ENCODE peak calls at places on chromosomes 12 and 14, in five cellular contexts. J, Z, K, Y and O are unnamed samples.

GRCh38 chr12:113302925-113303640 is 31.8 kb downstream of the SLC8B1 start:
- DNase-seq in J (peak), K (no peak), Y (no peak), Z (no peak), O (no peak)

GRCh38 chr12:123085730-123086487 is 65.0 kb downstream of the PITPNM2 start:
- DNase-seq in Z (no peak), K (peak), J (no peak), Y (no peak), O (peak)

GRCh38 chr14:104139460-104140212 is 1.2 kb downstream of the KIF26A start:
- DNase-seq in Z (no peak), K (no peak), J (no peak), Y (peak), O (no peak)

GRCh38 chr12:20716037-20716436 is 20.9 kb downstream of the SLCO1C1 start:
- DNase-seq in K (no peak), Z (peak), Y (peak), J (no peak), O (no peak)

GRCh38 chr14:102795060-102795925 is 18.0 kb downstream of the TRAF3 start:
- DNase-seq in J (no peak), Y (no peak), Z (no peak), K (peak), O (peak)

GRCh38 chr12:131869871-131870418 is 24.5 kb upstream of the ULK1 start:
- DNase-seq in K (peak), Z (no peak), Y (no peak), J (no peak), O (peak)

GRCh38 chr12:18782827-18783226 is 44.9 kb downstream of the CAPZA3 start:
- DNase-seq in K (no peak), J (no peak), Y (no peak), Z (no peak), O (no peak)

GRCh38 chr12:49274396-49275069 is 9.7 kb downstream of the TUBA1C start:
- DNase-seq in Y (no peak), K (peak), Z (no peak), J (no peak), O (no peak)

GRCh38 chr12:96258451-96258933 is 64.3 kb downstream of the ELK3 start:
- DNase-seq in J (no peak), K (no peak), Y (no peak), Z (no peak), O (peak)

GRCh38 chr12:6632026-6632978 is 3.5 kb downstream of the LPAR5 start:
- DNase-seq in K (no peak), J (no peak), Y (no peak), Z (no peak), O (no peak)

GRCh38 chr14:58626441-58626840 is 11.3 kb upstream of the DACT1 start:
- DNase-seq in Y (no peak), K (peak), Z (no peak), J (no peak), O (peak)

GRCh38 chr14:36659010-36659821 is 2.4 kb upstream of the PAX9 start:
- DNase-seq in Z (no peak), Y (no peak), J (no peak), K (no peak), O (no peak)

GRCh38 chr14:104267895-104268294 is 129.5 kb downstream of the KIF26A start:
- DNase-seq in J (no peak), Z (no peak), Y (peak), K (no peak), O (no peak)

GRCh38 chr12:102172436-102172835 is 25.2 kb downstream of the PMCH start:
- DNase-seq in J (no peak), Y (no peak), K (no peak), Z (no peak), O (peak)

GRCh38 chr14:96257900-96258299 is 1.9 kb downstream of the BDKRB1 start:
- DNase-seq in J (no peak), Y (no peak), Z (no peak), K (no peak), O (no peak)

GRCh38 chr12:118237053-118237665 is 101.2 kb downstream of the PEBP1 start:
- DNase-seq in K (no peak), Y (no peak), Z (no peak), J (no peak), O (no peak)

GRCh38 chr12:74791365-74791764 is 253.7 kb downstream of the ATXN7L3B start:
- DNase-seq in Y (no peak), K (no peak), J (no peak), Z (no peak), O (no peak)

GRCh38 chr12:31031951-31032335 is 41.7 kb upstream of the DDX11 start:
- DNase-seq in J (no peak), Z (no peak), Y (no peak), K (no peak), O (no peak)

GRCh38 chr14:96799489-96800056 is 2.4 kb downstream of the VRK1 start:
- DNase-seq in Y (no peak), K (no peak), Z (no peak), J (no peak), O (no peak)

GRCh38 chr12:88896958-88897357 is 316.7 kb upstream of the KITLG start:
- DNase-seq in Z (no peak), J (no peak), Y (no peak), K (no peak), O (peak)

GRCh38 chr14:69259531-69260245 is at the start of gene GALNT16:
- DNase-seq in K (peak), Y (peak), Z (no peak), J (peak), O (peak)

GRCh38 chr12:2640709-2641108 is 154.1 kb upstream of the FKBP4 start:
- DNase-seq in Y (peak), Z (no peak), J (no peak), K (peak), O (peak)

GRCh38 chr14:105087308-105087962 is 22.2 kb upstream of the GPR132 start:
- DNase-seq in J (no peak), K (peak), Y (peak), Z (no peak), O (peak)

GRCh38 chr12:99981639-99982190 is 3.0 kb downstream of the ANKS1B start:
- DNase-seq in J (no peak), Z (no peak), Y (no peak), K (no peak), O (no peak)

GRCh38 chr14:29220077-29220476 is 453.5 kb downstream of the FOXG1 start:
- DNase-seq in Z (no peak), J (no peak), Y (no peak), K (no peak), O (no peak)

GRCh38 chr14:75294649-75295033 is 16.0 kb downstream of the FOS start:
- DNase-seq in J (no peak), Z (no peak), Y (peak), K (no peak), O (no peak)

GRCh38 chr14:61145258-61145902 is 135.8 kb downstream of the TMEM30B start:
- DNase-seq in K (no peak), Z (no peak), Y (no peak), J (no peak), O (peak)

GRCh38 chr14:76084374-76084773 is 67.3 kb upstream of the GPATCH2L start:
- DNase-seq in J (peak), Y (no peak), K (no peak), Z (no peak), O (no peak)

GRCh38 chr12:54159140-54159539 is 29.6 kb downstream of the SMUG1 start:
- DNase-seq in K (peak), Z (peak), J (no peak), Y (peak), O (no peak)

DNA sequence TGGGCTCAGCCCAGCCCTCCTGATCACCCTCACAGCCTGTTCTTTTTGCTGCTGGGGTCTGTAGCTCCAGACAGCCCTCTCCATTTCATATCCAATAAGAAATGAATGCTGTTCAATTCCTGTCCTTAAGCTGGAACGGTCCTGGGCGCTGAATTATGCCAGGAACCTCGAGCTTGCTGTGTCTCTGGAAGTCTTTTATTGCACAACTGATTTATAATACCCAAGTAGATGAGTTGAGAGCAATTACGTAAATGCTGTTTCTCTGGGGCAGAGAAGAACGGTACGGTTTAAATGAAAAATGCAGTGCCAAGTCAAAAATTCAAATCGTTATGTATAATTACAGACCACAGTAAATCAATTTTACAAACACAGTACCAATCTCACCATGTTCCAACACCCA is 161.0 kb downstream of the SAMD4A start:
- DNase-seq in K (no peak), Y (no peak), J (no peak), Z (no peak), O (no peak)
- H2BK12ac ChIP-seq in K (no peak), Y (no peak), J (no peak), Z (no peak), O (no peak)

DNA sequence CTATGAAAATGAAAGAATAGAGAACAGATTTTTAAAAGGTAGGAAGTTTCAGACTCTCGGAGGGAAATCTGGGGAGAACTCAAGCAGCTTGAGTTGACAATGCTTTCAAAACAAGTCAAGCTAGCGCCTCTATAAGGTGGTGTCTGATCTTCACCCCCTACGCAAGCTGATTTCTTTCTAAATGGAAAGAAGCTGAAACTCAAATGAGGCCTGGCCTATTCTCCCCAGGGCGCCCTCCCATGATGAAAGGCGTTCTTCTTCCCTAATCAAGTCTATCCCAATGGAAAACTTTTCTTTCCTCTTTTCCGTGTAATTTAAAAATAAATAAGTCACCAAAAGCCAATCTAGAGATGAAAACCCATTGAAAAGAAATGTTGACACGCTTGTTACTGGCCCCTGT is 20.6 kb downstream of the PTHLH start:
- DNase-seq in Y (no peak), J (no peak), Z (no peak), K (no peak), O (no peak)
- H4K8ac ChIP-seq in Y (no peak), J (no peak), Z (no peak), K (no peak), O (no peak)

GRCh38 chr14:22107734-22108133 is 434.1 kb upstream of the OR4E1 start:
- DNase-seq in Z (no peak), K (no peak), Y (no peak), J (no peak), O (no peak)

GRCh38 chr14:22112004-22112403 is 438.4 kb upstream of the OR4E1 start:
- DNase-seq in Z (no peak), Y (no peak), K (peak), J (no peak), O (no peak)

GRCh38 chr14:22118894-22119477 is 445.4 kb upstream of the OR4E1 start:
- DNase-seq in Z (no peak), Y (no peak), K (no peak), J (no peak), O (no peak)

DNA sequence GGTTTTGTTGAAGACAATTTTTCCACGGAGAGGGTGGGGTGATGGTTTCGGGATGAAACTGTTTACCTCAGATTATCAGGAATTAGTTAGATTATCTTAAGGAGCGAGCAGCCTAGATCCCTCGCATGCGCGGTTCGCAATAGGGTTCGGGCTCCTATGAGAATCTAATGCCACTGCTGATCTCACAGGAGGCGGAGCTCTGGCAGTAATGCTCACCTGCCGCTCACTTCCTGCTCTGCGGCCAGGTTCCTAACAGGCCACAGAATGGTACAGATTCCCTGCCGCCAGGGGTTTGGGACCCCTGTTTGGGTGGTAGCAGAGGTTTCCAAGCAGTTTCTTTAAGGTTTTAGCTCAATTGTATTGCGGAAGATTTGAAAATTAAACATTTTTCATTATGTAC is 439.8 kb upstream of the OR4E1 start:
- DNase-seq in K (no peak), Y (peak), Z (no peak), J (no peak), O (no peak)
- H2BK12ac ChIP-seq in K (no peak), Y (no peak), Z (no peak), J (no peak), O (no peak)

GRCh38 chr12:5139751-5140150 is 96.1 kb downstream of the KCNA5 start:
- DNase-seq in K (no peak), Z (no peak), Y (no peak), J (no peak), O (no peak)
- H4K8ac ChIP-seq in K (no peak), Z (no peak), Y (no peak), J (no peak), O (no peak)

GRCh38 chr12:85041395-85041794 is 5.2 kb downstream of the LRRIQ1 start:
- DNase-seq in Y (no peak), K (no peak), Z (no peak), J (no peak), O (no peak)

DNA sequence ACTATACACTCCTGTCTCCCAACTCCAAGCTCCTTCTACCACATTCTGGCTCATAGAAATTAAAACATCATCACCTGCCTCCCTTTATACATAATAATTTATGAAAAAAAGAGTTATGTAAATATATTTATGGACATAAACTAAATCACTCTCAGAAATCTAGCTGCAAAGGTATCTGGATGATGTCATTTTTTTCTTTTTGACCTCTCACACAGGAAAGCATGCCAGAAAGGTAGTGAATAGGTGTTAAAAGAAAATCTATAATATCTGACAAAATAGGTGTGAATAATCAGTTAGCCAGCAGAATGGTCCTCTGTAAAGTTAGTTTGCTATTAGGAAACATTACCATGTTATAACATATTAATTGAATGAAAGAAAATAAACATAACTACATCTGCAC is 7.7 kb downstream of the LRRIQ1 start:
- DNase-seq in J (no peak), Z (no peak), K (no peak), Y (no peak), O (no peak)
- H2BK12ac ChIP-seq in J (no peak), Z (no peak), K (no peak), Y (no peak), O (no peak)